ENCODE peak calls at places on chromosome 4, in seven cellular contexts. Z, Q, X, S, A, P and L are unnamed samples.

GRCh38 chr4:181365671-181366070 is 877.5 kb upstream of the TENM3 start:
- DNase-seq in A (no peak), Z (no peak), X (no peak), Q (no peak), S (peak), P (no peak), L (no peak)

GRCh38 chr4:48064349-48064748 is 47.8 kb downstream of the NIPAL1 start:
- DNase-seq in P (no peak), X (no peak), Z (no peak), S (no peak), Q (no peak), A (no peak), L (no peak)

GRCh38 chr4:74447636-74448233 is 2.8 kb downstream of the AREG start:
- DNase-seq in X (no peak), Q (no peak), Z (no peak), P (no peak), A (no peak), S (no peak), L (no peak)

GRCh38 chr4:187125062-187125461 is 401.4 kb upstream of the FAT1 start:
- DNase-seq in X (no peak), Q (no peak), Z (no peak), P (no peak), S (no peak), A (no peak), L (no peak)

GRCh38 chr4:107693132-107693531 is 26.9 kb downstream of the PAPSS1 start:
- DNase-seq in P (no peak), A (no peak), X (no peak), Z (no peak), S (no peak), Q (no peak), L (no peak)

GRCh38 chr4:65391382-65391781 is 278.9 kb downstream of the EPHA5 start:
- DNase-seq in S (no peak), X (no peak), A (no peak), P (no peak), Z (no peak), Q (no peak), L (no peak)

GRCh38 chr4:136810626-136811025 is 721.7 kb downstream of the PCDH18 start:
- DNase-seq in Z (no peak), X (peak), S (no peak), Q (no peak), P (no peak), A (no peak), L (no peak)

GRCh38 chr4:129641179-129641578 is 545.2 kb downstream of the C4orf33 start:
- DNase-seq in X (peak), Q (peak), Z (no peak), A (no peak), P (peak), S (peak), L (peak)

GRCh38 chr4:77821775-77822174 is 2.6 kb upstream of the CNOT6L start:
- DNase-seq in Q (no peak), P (no peak), X (no peak), S (no peak), Z (no peak), A (no peak), L (no peak)

GRCh38 chr4:40254961-40255721 is 58.3 kb downstream of the RHOH start:
- DNase-seq in P (no peak), S (no peak), Q (no peak), A (no peak), Z (no peak), X (peak), L (no peak)

GRCh38 chr4:141486375-141486997 is 149.9 kb upstream of the IL15 start:
- DNase-seq in X (peak), P (no peak), Z (peak), A (no peak), Q (no peak), S (no peak), L (no peak)

GRCh38 chr4:73341454-73341853 is 62.6 kb upstream of the ALB start:
- DNase-seq in Z (no peak), Q (no peak), P (peak), X (peak), S (no peak), A (no peak), L (no peak)

GRCh38 chr4:80154547-80154933 is 42.8 kb upstream of the PRDM8 start:
- DNase-seq in Z (no peak), S (no peak), A (no peak), Q (no peak), X (no peak), P (no peak), L (no peak)

GRCh38 chr4:113433116-113433515 is 328.4 kb downstream of the CAMK2D start:
- DNase-seq in P (no peak), Q (no peak), Z (no peak), S (no peak), A (no peak), X (peak), L (no peak)

GRCh38 chr4:111433436-111433835 is 711.8 kb upstream of the FAM241A start:
- DNase-seq in A (no peak), Z (no peak), X (no peak), P (no peak), S (no peak), Q (no peak), L (no peak)

GRCh38 chr4:102599887-102600286 is 98.7 kb downstream of the NFKB1 start:
- DNase-seq in X (no peak), A (no peak), S (no peak), Q (no peak), Z (no peak), P (no peak), L (no peak)

GRCh38 chr4:87392183-87392582 is 1.2 kb upstream of the HSD17B11 start:
- DNase-seq in S (no peak), Q (no peak), P (no peak), A (no peak), X (no peak), Z (no peak), L (no peak)

GRCh38 chr4:54099959-54100606 is at the start of gene GSX2:
- DNase-seq in S (peak), A (no peak), X (no peak), Z (no peak), P (no peak), Q (no peak), L (no peak)

GRCh38 chr4:168795346-168795745 is 214.7 kb downstream of the CBR4 start:
- DNase-seq in X (no peak), A (no peak), S (no peak), Q (no peak), P (no peak), Z (no peak), L (no peak)

GRCh38 chr4:112031712-112032328 is 113.4 kb upstream of the FAM241A start:
- DNase-seq in Q (no peak), S (no peak), X (peak), A (no peak), P (peak), Z (no peak), L (no peak)

GRCh38 chr4:141797966-141798365 is 161.6 kb downstream of the IL15 start:
- DNase-seq in S (no peak), A (no peak), Q (no peak), P (no peak), X (peak), Z (no peak), L (no peak)

GRCh38 chr4:155552180-155552579 is 114.5 kb upstream of the GUCY1A1 start:
- DNase-seq in S (no peak), Z (no peak), A (no peak), P (no peak), Q (no peak), X (peak), L (no peak)

GRCh38 chr4:81804849-81805248 is 333.1 kb upstream of the RASGEF1B start:
- DNase-seq in S (no peak), Z (no peak), X (no peak), Q (no peak), A (no peak), P (no peak), L (no peak)

GRCh38 chr4:173139561-173139960 is 29.1 kb upstream of the GALNT7 start:
- DNase-seq in Z (no peak), A (no peak), Q (no peak), S (no peak), P (no peak), X (no peak), L (no peak)

GRCh38 chr4:94743838-94744237 is 13.9 kb upstream of the BMPR1B start:
- DNase-seq in Z (no peak), P (no peak), X (no peak), A (no peak), S (no peak), Q (no peak), L (no peak)

GRCh38 chr4:16417198-16417597 is 190.9 kb upstream of the TAPT1 start:
- DNase-seq in X (no peak), A (no peak), Z (no peak), S (no peak), Q (no peak), P (no peak), L (no peak)

GRCh38 chr4:185004562-185005208 is 13.6 kb upstream of the HELT start:
- DNase-seq in X (no peak), A (no peak), S (peak), P (peak), Q (no peak), Z (no peak), L (no peak)

DNA sequence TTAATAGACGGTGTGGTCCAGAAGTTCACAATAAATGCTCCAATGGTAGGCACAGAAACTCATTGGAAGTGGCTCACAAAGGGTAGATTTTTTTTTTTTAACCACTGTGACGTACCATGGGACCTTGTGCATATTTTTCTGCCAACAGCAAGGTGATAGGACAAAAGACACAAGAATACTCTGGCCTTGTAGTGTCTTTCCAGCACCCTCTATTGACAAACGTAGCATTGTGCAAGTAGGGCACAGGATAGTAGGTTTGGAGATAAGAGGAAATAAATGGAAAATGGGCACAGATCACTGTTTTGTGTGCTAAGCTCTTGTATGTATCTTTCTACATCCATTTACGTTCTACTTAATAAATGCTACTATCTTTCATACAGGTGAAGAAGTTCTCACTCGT is 2054.9 kb downstream of the PCDH7 start:
- DNase-seq in S (no peak), X (peak), Z (no peak), P (no peak), Q (no peak), A (no peak), L (no peak)
- TF ChIP-seq CTCF in S (no peak), X (peak), Z (peak), P (no peak), Q (peak), A (no peak), L (no peak)

DNA sequence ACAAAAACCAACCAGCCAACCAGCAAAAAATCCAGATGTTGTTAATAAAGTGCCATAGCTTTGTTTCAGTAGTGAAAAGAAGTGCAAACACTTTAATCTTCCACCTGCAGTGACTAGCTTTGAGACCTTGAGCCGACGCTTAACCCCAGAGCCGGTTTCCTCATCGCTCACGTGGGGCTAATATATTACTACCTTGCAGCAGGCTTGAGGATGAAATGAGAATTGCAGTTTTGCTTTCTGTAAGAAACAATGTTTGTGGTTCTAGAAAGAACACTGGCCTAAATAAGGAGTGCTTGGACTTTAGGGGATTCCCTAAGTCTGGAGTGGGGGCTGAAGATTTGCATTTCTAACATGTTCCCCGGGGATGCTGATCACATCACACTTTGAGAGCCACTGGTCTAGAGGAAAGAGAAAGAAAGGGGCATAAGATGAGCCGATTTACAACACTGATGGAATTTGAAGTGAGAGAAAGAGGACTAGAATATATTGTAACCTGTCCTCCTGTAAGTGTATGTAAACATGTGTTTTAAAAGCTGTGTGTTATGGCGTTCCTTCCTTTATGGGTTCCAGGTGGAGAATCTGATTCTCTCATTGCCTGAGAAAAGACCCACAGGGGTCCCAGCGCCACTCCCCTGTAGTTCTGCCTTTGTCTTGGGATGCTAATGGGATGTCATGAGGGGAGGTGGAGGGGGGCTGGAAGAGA is 1.4 kb downstream of the FGF2 start:
- DNase-seq in X (peak), A (no peak), Z (no peak), P (peak), S (no peak), Q (no peak), L (peak)
- TF ChIP-seq CTCF in X (peak), A (peak), Z (no peak), P (peak), S (no peak), Q (no peak), L (no peak)

GRCh38 chr4:125317526-125317880 is 2.7 kb downstream of the FAT4 start:
- DNase-seq in Z (no peak), A (no peak), Q (no peak), S (peak), X (peak), P (peak), L (no peak)
- TF ChIP-seq CTCF in Z (peak), A (peak), Q (no peak), S (peak), X (peak), P (no peak), L (no peak)

GRCh38 chr4:52983563-52984303 is 121.6 kb downstream of the RASL11B start:
- DNase-seq in Q (no peak), A (no peak), P (peak), S (no peak), Z (no peak), X (peak), L (no peak)
- TF ChIP-seq CTCF in Q (peak), A (peak), P (peak), S (peak), Z (peak), X (peak), L (peak)

DNA sequence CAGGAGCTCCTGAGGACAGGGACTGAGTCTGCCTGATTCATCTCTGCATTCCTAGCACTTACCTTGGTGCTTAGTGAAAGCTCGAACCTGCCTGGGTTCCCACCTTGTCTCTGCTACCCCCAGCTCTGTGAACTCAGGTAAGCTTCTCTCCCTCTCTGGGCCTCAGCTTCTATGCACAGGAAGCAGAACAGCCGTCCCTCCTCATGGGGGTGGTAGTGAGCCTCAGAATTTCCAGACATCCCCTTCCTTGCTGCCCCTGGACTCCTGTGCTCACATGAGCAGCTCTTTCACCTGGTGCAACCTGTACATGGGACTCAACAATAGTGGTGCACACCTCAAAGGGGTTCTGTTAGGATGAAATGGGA is 50.8 kb downstream of the HTRA3 start:
- DNase-seq in Z (no peak), Q (no peak), S (no peak), P (no peak), X (no peak), A (no peak), L (no peak)
- TF ChIP-seq CTCF in Z (no peak), Q (no peak), S (peak), P (no peak), X (peak), A (no peak), L (no peak)

GRCh38 chr4:132076829-132077228 is 1072.3 kb upstream of the PCDH10 start:
- DNase-seq in A (no peak), P (no peak), Q (no peak), Z (no peak), X (no peak), S (no peak), L (no peak)
- TF ChIP-seq CTCF in A (no peak), P (no peak), Q (no peak), Z (no peak), X (peak), S (no peak), L (no peak)

GRCh38 chr4:6079965-6080364 is 61.7 kb upstream of the C4orf50 start:
- DNase-seq in P (no peak), X (no peak), A (no peak), S (no peak), Z (no peak), Q (no peak), L (no peak)

GRCh38 chr4:6071191-6071958 is 53.1 kb upstream of the C4orf50 start:
- DNase-seq in Z (no peak), Q (no peak), A (no peak), P (no peak), S (no peak), X (no peak), L (no peak)

GRCh38 chr4:6071959-6072720 is 53.9 kb upstream of the C4orf50 start:
- DNase-seq in P (no peak), A (no peak), X (no peak), Q (no peak), Z (no peak), S (peak), L (no peak)

GRCh38 chr4:6074723-6075122 is 56.5 kb upstream of the C4orf50 start:
- DNase-seq in P (no peak), S (no peak), Q (no peak), A (no peak), X (no peak), Z (no peak), L (no peak)

GRCh38 chr4:6076391-6076790 is 58.2 kb upstream of the C4orf50 start:
- DNase-seq in P (no peak), X (no peak), Z (no peak), Q (no peak), A (no peak), S (no peak), L (no peak)
- TF ChIP-seq CTCF in P (no peak), X (no peak), Z (no peak), Q (no peak), A (no peak), S (no peak), L (no peak)

DNA sequence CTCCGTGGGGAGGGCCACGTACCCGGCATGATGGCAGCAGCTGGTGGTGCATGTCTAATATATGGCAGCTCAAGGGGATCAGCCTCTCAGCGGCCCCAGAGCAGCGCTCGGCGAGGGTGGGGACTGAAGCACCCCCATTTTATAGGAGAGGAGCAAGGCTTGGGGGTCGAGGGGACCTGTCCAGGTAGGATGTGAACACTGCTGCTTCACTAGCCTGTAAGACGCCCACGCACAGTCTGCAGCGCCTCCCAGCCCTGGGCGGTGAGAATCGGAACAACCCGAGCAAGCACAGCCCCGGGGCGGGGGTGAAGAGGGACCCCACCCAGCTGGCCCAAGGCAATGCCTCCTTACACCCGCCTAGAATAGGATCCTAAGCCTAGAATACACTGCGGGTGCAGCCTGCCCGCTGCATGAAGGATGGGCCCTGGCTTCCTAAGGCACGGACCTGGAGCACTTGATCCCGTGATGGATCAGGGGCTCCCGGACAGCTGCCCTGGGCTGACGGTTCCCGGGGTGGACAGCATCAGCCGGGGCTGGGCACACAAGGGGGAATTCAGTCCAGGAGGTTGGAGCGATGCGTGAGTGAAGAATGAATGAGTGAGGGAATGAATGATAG is 17.6 kb downstream of the ADRA2C start:
- DNase-seq in S (no peak), X (no peak), A (no peak), Z (no peak), Q (no peak), P (peak), L (no peak)
- TF ChIP-seq CTCF in S (no peak), X (peak), A (no peak), Z (peak), Q (no peak), P (peak), L (no peak)